ENCODE peak calls at places on chromosomes 11 and 22, in five cellular contexts. L, O, A, J and Z are unnamed samples.

GRCh38 chr11:35316161-35316560 is 103.2 kb downstream of the SLC1A2 start:
- DNase-seq in L (no peak), O (no peak), A (no peak), J (no peak), Z (no peak)

GRCh38 chr11:69013009-69013951 is at the start of gene MRGPRF:
- DNase-seq in L (peak), O (peak), A (peak), J (no peak), Z (peak)

GRCh38 chr11:66051371-66051765 is 796 bp upstream of the SF3B2 start:
- DNase-seq in L (no peak), O (no peak), A (no peak), J (no peak), Z (no peak)

GRCh38 chr11:92865352-92865751 is 104.1 kb upstream of the MTNR1B start:
- DNase-seq in L (peak), O (peak), A (no peak), J (no peak), Z (peak)

GRCh38 chr22:30047364-30047738 is 32.9 kb upstream of the HORMAD2 start:
- DNase-seq in L (no peak), O (peak), A (no peak), J (no peak), Z (peak)

GRCh38 chr22:23925020-23925606 is 30.9 kb downstream of the MIF start:
- DNase-seq in L (no peak), O (no peak), A (no peak), J (no peak), Z (no peak)

GRCh38 chr22:47086596-47087248 is 324.3 kb downstream of the TBC1D22A start:
- DNase-seq in L (peak), O (no peak), A (no peak), J (no peak), Z (no peak)

GRCh38 chr22:25942126-25942988 is 200.4 kb downstream of the MYO18B start:
- DNase-seq in L (no peak), O (no peak), A (no peak), J (no peak), Z (no peak)

GRCh38 chr11:8766043-8766992 is 83.7 kb downstream of the RPL27A start:
- DNase-seq in L (no peak), O (peak), A (no peak), J (no peak), Z (no peak)

GRCh38 chr11:64659417-64660144 is 63.4 kb downstream of the NRXN2 start:
- DNase-seq in L (no peak), O (peak), A (no peak), J (no peak), Z (peak)

GRCh38 chr11:64660205-64660604 is 62.8 kb downstream of the NRXN2 start:
- DNase-seq in L (no peak), O (no peak), A (no peak), J (no peak), Z (no peak)

GRCh38 chr11:64661622-64662021 is 61.4 kb downstream of the NRXN2 start:
- DNase-seq in L (no peak), O (no peak), A (no peak), J (no peak), Z (no peak)

GRCh38 chr11:64661146-64661545 is 61.9 kb downstream of the NRXN2 start:
- DNase-seq in L (no peak), O (peak), A (no peak), J (no peak), Z (peak)

DNA sequence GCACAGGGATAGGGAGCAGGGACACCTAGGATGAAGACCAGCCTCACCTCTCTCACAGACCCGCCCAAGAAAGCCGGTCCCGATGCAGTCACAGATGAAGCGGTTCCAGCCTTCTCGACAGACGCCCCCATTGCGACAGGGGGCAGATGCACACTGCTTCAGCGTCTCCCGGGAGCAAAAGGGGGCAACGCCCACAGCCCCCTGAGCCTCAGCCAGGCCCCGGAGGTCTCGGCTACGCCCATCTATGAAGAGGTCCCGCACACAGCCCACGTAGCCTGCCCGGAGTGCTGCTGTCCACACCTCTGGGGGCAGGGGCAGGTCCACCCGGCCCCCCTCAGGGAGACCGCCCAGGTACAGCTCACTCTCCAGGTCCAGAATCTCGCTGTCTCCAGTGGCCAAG is 62.3 kb downstream of the NRXN2 start:
- DNase-seq in L (no peak), O (no peak), A (no peak), J (no peak), Z (no peak)
- H3K4me3 ChIP-seq in L (no peak), O (peak), A (no peak), J (no peak), Z (peak)

DNA sequence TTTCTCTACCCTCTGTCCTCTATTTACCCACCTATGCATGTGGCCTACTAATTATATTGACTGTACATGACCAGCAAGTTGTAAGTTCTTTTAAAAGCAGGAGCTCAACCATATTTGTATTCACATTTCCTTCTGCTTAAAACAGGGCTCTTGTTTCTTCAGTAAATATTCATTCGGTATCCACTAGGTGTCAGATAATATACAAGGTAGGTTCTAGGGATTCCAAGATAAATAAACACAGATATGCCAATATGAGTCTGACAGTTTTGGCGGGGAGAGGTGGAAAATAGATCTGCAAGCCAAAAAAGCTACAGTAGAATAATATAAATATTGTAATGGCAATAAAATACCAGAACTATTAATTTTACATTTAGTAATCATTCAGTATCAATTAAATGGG is 15.3 kb upstream of the RAB30 start:
- DNase-seq in L (peak), O (peak), A (no peak), J (no peak), Z (peak)
- TF ChIP-seq CTCF in L (peak), O (peak), A (peak), J (peak), Z (no peak)

GRCh38 chr11:40027737-40028136 is 1431.7 kb downstream of the LRRC4C start:
- DNase-seq in L (no peak), O (no peak), A (no peak), J (no peak), Z (no peak)

GRCh38 chr11:40030867-40031266 is 1428.6 kb downstream of the LRRC4C start:
- DNase-seq in L (no peak), O (no peak), A (no peak), J (no peak), Z (no peak)

GRCh38 chr11:40032331-40032730 is 1427.1 kb downstream of the LRRC4C start:
- DNase-seq in L (no peak), O (no peak), A (no peak), J (no peak), Z (no peak)

GRCh38 chr11:40029406-40029805 is 1430.0 kb downstream of the LRRC4C start:
- DNase-seq in L (no peak), O (no peak), A (no peak), J (no peak), Z (no peak)
- H3K4me3 ChIP-seq in L (no peak), O (no peak), A (no peak), J (no peak), Z (no peak)

GRCh38 chr11:11117730-11118129 is 235.3 kb downstream of the CSNK2A3 start:
- DNase-seq in L (no peak), O (no peak), A (no peak), J (peak), Z (no peak)

GRCh38 chr11:11115475-11115874 is 237.6 kb downstream of the CSNK2A3 start:
- DNase-seq in L (no peak), O (no peak), A (no peak), J (no peak), Z (no peak)

DNA sequence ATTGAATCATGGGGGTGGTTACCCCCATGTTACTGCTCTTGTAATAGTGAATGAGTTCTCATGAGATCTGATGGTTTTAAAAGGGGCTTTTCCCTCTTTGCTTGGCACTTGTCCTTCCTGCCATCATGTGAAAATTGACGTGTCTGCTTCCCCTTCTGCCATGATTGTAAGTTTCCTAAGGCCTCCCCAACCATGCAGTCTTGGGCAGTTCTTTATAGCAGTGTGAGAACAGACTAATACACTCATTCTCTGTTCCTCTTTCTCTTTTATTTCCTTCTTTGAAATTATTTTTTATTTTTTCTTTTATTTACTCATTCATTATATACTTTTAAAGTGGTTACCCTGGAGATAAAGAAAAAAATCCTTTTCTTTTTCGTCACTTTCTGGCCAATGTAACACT is 239.4 kb downstream of the CSNK2A3 start:
- DNase-seq in L (no peak), O (no peak), A (no peak), J (no peak), Z (no peak)
- TF ChIP-seq CTCF in L (no peak), O (no peak), A (no peak), J (no peak), Z (no peak)

GRCh38 chr11:129854229-129854805 is 38.7 kb downstream of the TMEM45B start:
- DNase-seq in L (no peak), O (peak), A (no peak), J (no peak), Z (no peak)

GRCh38 chr11:129855086-129855485 is 39.4 kb downstream of the TMEM45B start:
- DNase-seq in L (no peak), O (no peak), A (no peak), J (no peak), Z (no peak)

GRCh38 chr11:129852125-129852740 is 36.6 kb downstream of the TMEM45B start:
- DNase-seq in L (no peak), O (peak), A (no peak), J (no peak), Z (no peak)

GRCh38 chr11:129856036-129856435 is 39.3 kb downstream of the NFRKB start:
- DNase-seq in L (no peak), O (no peak), A (no peak), J (no peak), Z (peak)

DNA sequence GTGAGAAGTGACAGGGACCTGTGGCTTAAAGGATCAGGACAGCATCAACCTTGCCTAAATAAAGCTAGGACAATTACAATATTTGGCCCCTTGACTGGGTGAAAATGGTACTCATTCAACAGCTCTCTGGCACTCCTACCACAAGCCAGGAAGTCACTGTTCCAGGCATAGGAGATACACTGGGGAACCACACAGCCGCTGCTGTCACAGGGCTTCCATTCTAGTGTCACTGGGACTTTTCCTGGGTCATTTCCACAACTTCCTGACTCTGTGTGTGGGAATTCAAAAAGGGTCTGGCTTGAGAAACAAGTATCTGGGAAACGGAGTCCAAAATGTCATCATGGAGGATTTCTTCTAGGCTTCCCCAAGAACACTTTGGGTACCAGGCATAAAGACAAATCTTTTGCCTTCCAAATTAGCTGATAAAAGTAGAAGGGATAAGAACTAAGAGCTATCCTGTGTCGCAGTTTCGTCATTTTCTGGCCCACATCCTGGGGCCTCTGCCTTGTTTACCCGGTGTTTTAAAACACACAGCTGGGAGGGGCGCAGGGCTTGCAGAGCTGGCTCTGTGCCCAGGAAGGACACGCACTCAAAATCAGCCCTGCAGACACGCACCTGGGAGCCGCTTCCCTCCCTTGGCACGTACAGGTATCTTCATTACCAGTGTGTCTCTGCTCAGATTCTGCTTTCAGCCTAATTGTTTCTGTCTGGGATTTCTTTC is 38.0 kb downstream of the TMEM45B start:
- DNase-seq in L (peak), O (peak), A (no peak), J (no peak), Z (peak)
- H3K4me3 ChIP-seq in L (no peak), O (no peak), A (no peak), J (no peak), Z (no peak)

GRCh38 chr11:75245356-75246005 is 4.9 kb downstream of the TPBGL start:
- DNase-seq in L (no peak), O (no peak), A (peak), J (peak), Z (no peak)
- TF ChIP-seq CTCF in L (no peak), O (no peak), A (no peak), J (no peak), Z (no peak)

GRCh38 chr11:117366875-117367274 is 39.2 kb downstream of the CEP164 start:
- DNase-seq in L (no peak), O (no peak), A (no peak), J (no peak), Z (no peak)
- H3K4me3 ChIP-seq in L (no peak), O (no peak), A (no peak), J (no peak), Z (no peak)